ENCODE peak calls at places on chromosome 14, in eight cellular contexts. One of them, this sample, is unnamed.

GRCh38 chr14:20278414-20278813 is 27.3 kb downstream of the TTC5 start:
- DNase-seq in A673: peak; percentile 40
- DNase-seq in gastrocnemius medialis: no peak
- DNase-seq in IMR-90: peak; percentile 23
- DNase-seq in sigmoid colon: no peak
- DNase-seq in thyroid gland: peak; percentile 17
- DNase-seq in cardiac muscle cell: no peak
- DNase-seq in right lobe of liver: no peak
- DNase-seq in this sample: no peak

GRCh38 chr14:59565112-59565511 is 11.5 kb downstream of the CCDC175 start:
- DNase-seq in A673: no peak
- DNase-seq in gastrocnemius medialis: no peak
- DNase-seq in IMR-90: peak; percentile 11
- DNase-seq in sigmoid colon: no peak
- DNase-seq in thyroid gland: no peak
- DNase-seq in cardiac muscle cell: no peak
- DNase-seq in right lobe of liver: no peak
- DNase-seq in this sample: no peak

GRCh38 chr14:106875503-106875902 is 1349.1 kb downstream of the TMEM121 start:
- DNase-seq in A673: peak; percentile 47
- DNase-seq in gastrocnemius medialis: no peak
- DNase-seq in IMR-90: no peak
- DNase-seq in sigmoid colon: no peak
- DNase-seq in thyroid gland: no peak
- DNase-seq in cardiac muscle cell: no peak
- DNase-seq in right lobe of liver: peak; percentile 30
- DNase-seq in this sample: peak; percentile 49

GRCh38 chr14:89365071-89365801 is 51.8 kb downstream of the FOXN3 start:
- DNase-seq in A673: peak; percentile 82
- DNase-seq in gastrocnemius medialis: no peak
- DNase-seq in IMR-90: peak; percentile 59
- DNase-seq in sigmoid colon: no peak
- DNase-seq in thyroid gland: no peak
- DNase-seq in cardiac muscle cell: no peak
- DNase-seq in right lobe of liver: no peak
- DNase-seq in this sample: no peak

GRCh38 chr14:98203421-98203820 is 1068.6 kb downstream of the BCL11B start:
- DNase-seq in A673: no peak
- DNase-seq in gastrocnemius medialis: no peak
- DNase-seq in IMR-90: no peak
- DNase-seq in sigmoid colon: no peak
- DNase-seq in thyroid gland: no peak
- DNase-seq in cardiac muscle cell: no peak
- DNase-seq in right lobe of liver: no peak
- DNase-seq in this sample: no peak

GRCh38 chr14:98131406-98131805 is 1140.6 kb downstream of the BCL11B start:
- DNase-seq in A673: no peak
- DNase-seq in gastrocnemius medialis: no peak
- DNase-seq in IMR-90: no peak
- DNase-seq in sigmoid colon: no peak
- DNase-seq in thyroid gland: no peak
- DNase-seq in cardiac muscle cell: no peak
- DNase-seq in right lobe of liver: no peak
- DNase-seq in this sample: no peak

GRCh38 chr14:96104469-96105057 is 65.4 kb downstream of the C14orf132 start:
- DNase-seq in A673: no peak
- DNase-seq in gastrocnemius medialis: peak; percentile 78
- DNase-seq in IMR-90: peak; percentile 100
- DNase-seq in sigmoid colon: peak; percentile 98
- DNase-seq in thyroid gland: no peak
- DNase-seq in cardiac muscle cell: no peak
- DNase-seq in right lobe of liver: peak; percentile 90
- DNase-seq in this sample: peak; percentile 66

GRCh38 chr14:93262446-93262845 is 55.4 kb downstream of the UBR7 start:
- DNase-seq in A673: no peak
- DNase-seq in gastrocnemius medialis: no peak
- DNase-seq in IMR-90: no peak
- DNase-seq in sigmoid colon: no peak
- DNase-seq in thyroid gland: no peak
- DNase-seq in cardiac muscle cell: no peak
- DNase-seq in right lobe of liver: no peak
- DNase-seq in this sample: no peak

GRCh38 chr14:22471545-22472121 is 117.4 kb downstream of the DAD1 start:
- DNase-seq in A673: peak; percentile 92
- DNase-seq in gastrocnemius medialis: no peak
- DNase-seq in IMR-90: peak; percentile 32
- DNase-seq in sigmoid colon: no peak
- DNase-seq in thyroid gland: peak; percentile 56
- DNase-seq in cardiac muscle cell: peak; percentile 65
- DNase-seq in right lobe of liver: peak; percentile 37
- DNase-seq in this sample: peak; percentile 78

GRCh38 chr14:55129086-55129427 is at the start of gene LGALS3:
- DNase-seq in A673: no peak
- DNase-seq in gastrocnemius medialis: peak; percentile 59
- DNase-seq in IMR-90: peak; percentile 51
- DNase-seq in sigmoid colon: peak; percentile 86
- DNase-seq in thyroid gland: peak; percentile 73
- DNase-seq in cardiac muscle cell: peak; percentile 80
- DNase-seq in right lobe of liver: peak; percentile 74
- DNase-seq in this sample: peak; percentile 94

GRCh38 chr14:93234798-93235197 is 27.7 kb downstream of the UBR7 start:
- DNase-seq in A673: no peak
- DNase-seq in gastrocnemius medialis: no peak
- DNase-seq in IMR-90: peak; percentile 85
- DNase-seq in sigmoid colon: no peak
- DNase-seq in thyroid gland: no peak
- DNase-seq in cardiac muscle cell: no peak
- DNase-seq in right lobe of liver: no peak
- DNase-seq in this sample: no peak

GRCh38 chr14:59254146-59254910 is 65.9 kb downstream of the DAAM1 start:
- DNase-seq in A673: peak; percentile 34
- DNase-seq in gastrocnemius medialis: peak; percentile 74
- DNase-seq in IMR-90: peak; percentile 95
- DNase-seq in sigmoid colon: peak; percentile 90
- DNase-seq in thyroid gland: peak; percentile 91
- DNase-seq in cardiac muscle cell: no peak
- DNase-seq in right lobe of liver: no peak
- DNase-seq in this sample: peak; percentile 68

GRCh38 chr14:80560800-80561199 is 349.5 kb upstream of the DIO2 start:
- DNase-seq in A673: no peak
- DNase-seq in gastrocnemius medialis: no peak
- DNase-seq in IMR-90: no peak
- DNase-seq in sigmoid colon: no peak
- DNase-seq in thyroid gland: no peak
- DNase-seq in cardiac muscle cell: no peak
- DNase-seq in right lobe of liver: no peak
- DNase-seq in this sample: no peak

GRCh38 chr14:58705066-58705465 is 67.3 kb downstream of the DACT1 start:
- DNase-seq in A673: no peak
- DNase-seq in gastrocnemius medialis: no peak
- DNase-seq in IMR-90: no peak
- DNase-seq in sigmoid colon: no peak
- DNase-seq in thyroid gland: no peak
- DNase-seq in cardiac muscle cell: no peak
- DNase-seq in right lobe of liver: no peak
- DNase-seq in this sample: no peak

GRCh38 chr14:54114941-54115340 is 158.3 kb upstream of the BMP4 start:
- DNase-seq in A673: no peak
- DNase-seq in gastrocnemius medialis: no peak
- DNase-seq in IMR-90: no peak
- DNase-seq in sigmoid colon: no peak
- DNase-seq in thyroid gland: no peak
- DNase-seq in cardiac muscle cell: no peak
- DNase-seq in right lobe of liver: no peak
- DNase-seq in this sample: no peak

GRCh38 chr14:99755629-99756603 is 37.3 kb upstream of the EML1 start:
- DNase-seq in A673: no peak
- DNase-seq in gastrocnemius medialis: peak; percentile 80
- DNase-seq in IMR-90: peak; percentile 95
- DNase-seq in sigmoid colon: peak; percentile 95
- DNase-seq in thyroid gland: peak; percentile 62
- DNase-seq in cardiac muscle cell: no peak
- DNase-seq in right lobe of liver: peak; percentile 91
- DNase-seq in this sample: peak; percentile 97

GRCh38 chr14:99752486-99753121 is 40.6 kb upstream of the EML1 start:
- DNase-seq in A673: no peak
- DNase-seq in gastrocnemius medialis: no peak
- DNase-seq in IMR-90: peak; percentile 76
- DNase-seq in sigmoid colon: no peak
- DNase-seq in thyroid gland: no peak
- DNase-seq in cardiac muscle cell: no peak
- DNase-seq in right lobe of liver: peak; percentile 24
- DNase-seq in this sample: peak; percentile 52

GRCh38 chr14:99755068-99755405 is 38.2 kb upstream of the EML1 start:
- DNase-seq in A673: no peak
- DNase-seq in gastrocnemius medialis: no peak
- DNase-seq in IMR-90: no peak
- DNase-seq in sigmoid colon: no peak
- DNase-seq in thyroid gland: no peak
- DNase-seq in cardiac muscle cell: no peak
- DNase-seq in right lobe of liver: peak; percentile 16
- DNase-seq in this sample: peak; percentile 53

GRCh38 chr14:99753225-99754140 is 39.7 kb upstream of the EML1 start:
- DNase-seq in A673: no peak
- DNase-seq in gastrocnemius medialis: no peak
- DNase-seq in IMR-90: no peak
- DNase-seq in sigmoid colon: no peak
- DNase-seq in thyroid gland: no peak
- DNase-seq in cardiac muscle cell: no peak
- DNase-seq in right lobe of liver: peak; percentile 13
- DNase-seq in this sample: no peak

GRCh38 chr14:99754141-99755067 is 38.8 kb upstream of the EML1 start:
- DNase-seq in A673: no peak
- DNase-seq in gastrocnemius medialis: no peak
- DNase-seq in IMR-90: no peak
- DNase-seq in sigmoid colon: peak; percentile 74
- DNase-seq in thyroid gland: no peak
- DNase-seq in cardiac muscle cell: no peak
- DNase-seq in right lobe of liver: peak; percentile 15
- DNase-seq in this sample: no peak
- H3K27ac ChIP-seq in A673: no peak overlapping the region
- H3K27ac ChIP-seq in gastrocnemius medialis: no peak overlapping the region
- H3K27ac ChIP-seq in IMR-90: peak overlapping the region; percentile 92
- H3K27ac ChIP-seq in sigmoid colon: peak overlapping the region; percentile 85
- H3K27ac ChIP-seq in thyroid gland: no peak overlapping the region
- H3K27ac ChIP-seq in cardiac muscle cell: no peak overlapping the region
- H3K27ac ChIP-seq in right lobe of liver: no peak overlapping the region
- H3K27ac ChIP-seq in this sample: no peak overlapping the region

GRCh38 chr14:102227184-102227964 is 77.6 kb downstream of the MOK start:
- DNase-seq in A673: peak; percentile 47
- DNase-seq in gastrocnemius medialis: no peak
- DNase-seq in IMR-90: no peak
- DNase-seq in sigmoid colon: no peak
- DNase-seq in thyroid gland: no peak
- DNase-seq in cardiac muscle cell: no peak
- DNase-seq in right lobe of liver: no peak
- DNase-seq in this sample: no peak
- H3K27me3 ChIP-seq in A673: no peaks in the 10 kb centered on the region
- H3K27me3 ChIP-seq in gastrocnemius medialis: no peaks in the 10 kb centered on the region
- H3K27me3 ChIP-seq in IMR-90: no peaks in the 10 kb centered on the region
- H3K27me3 ChIP-seq in sigmoid colon: no peaks in the 10 kb centered on the region
- H3K27me3 ChIP-seq in thyroid gland: no peaks in the 10 kb centered on the region
- H3K27me3 ChIP-seq in cardiac muscle cell: no peaks in the 10 kb centered on the region
- H3K27me3 ChIP-seq in right lobe of liver: no peaks in the 10 kb centered on the region
- H3K27me3 ChIP-seq in this sample: no peaks in the 10 kb centered on the region

GRCh38 chr14:52914295-52914694 is 36.6 kb downstream of the FERMT2 start:
- DNase-seq in A673: no peak
- DNase-seq in gastrocnemius medialis: no peak
- DNase-seq in IMR-90: no peak
- DNase-seq in sigmoid colon: no peak
- DNase-seq in thyroid gland: no peak
- DNase-seq in cardiac muscle cell: no peak
- DNase-seq in right lobe of liver: no peak
- DNase-seq in this sample: no peak
- H3K4me1 ChIP-seq in A673: peaks cover 47% of the 10 kb centered on the region
- H3K4me1 ChIP-seq in gastrocnemius medialis: peaks cover 25% of the 10 kb centered on the region
- H3K4me1 ChIP-seq in IMR-90: peaks cover 11% of the 10 kb centered on the region
- H3K4me1 ChIP-seq in sigmoid colon: peaks cover 34% of the 10 kb centered on the region
- H3K4me1 ChIP-seq in thyroid gland: peaks cover 10% of the 10 kb centered on the region
- H3K4me1 ChIP-seq in cardiac muscle cell: no peaks in the 10 kb centered on the region
- H3K4me1 ChIP-seq in right lobe of liver: no peaks in the 10 kb centered on the region
- H3K4me1 ChIP-seq in this sample: peaks cover 7% of the 10 kb centered on the region

DNA sequence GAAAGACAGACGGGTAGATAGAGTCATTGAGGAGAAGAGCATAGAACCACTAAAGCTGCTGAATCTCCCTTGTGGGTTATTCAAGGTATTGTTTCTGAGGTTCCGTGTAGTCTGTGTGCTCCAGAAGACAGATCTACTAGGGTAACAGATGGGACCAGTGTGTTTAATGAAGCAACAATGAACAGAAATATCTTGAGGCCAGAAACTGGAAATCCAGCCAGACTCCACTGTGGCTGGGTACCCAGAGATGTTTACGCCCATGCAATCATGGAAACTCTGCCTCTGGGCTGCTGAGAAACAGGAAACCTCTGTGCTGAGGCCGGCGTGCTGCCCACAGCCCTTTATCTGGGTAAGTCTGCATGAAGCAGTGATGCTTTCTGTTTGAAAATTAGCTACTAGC is 8.3 kb downstream of the PROX2 start:
- DNase-seq in A673: no peak
- DNase-seq in gastrocnemius medialis: no peak
- DNase-seq in IMR-90: peak; percentile 28
- DNase-seq in sigmoid colon: peak; percentile 71
- DNase-seq in thyroid gland: no peak
- DNase-seq in cardiac muscle cell: no peak
- DNase-seq in right lobe of liver: no peak
- DNase-seq in this sample: peak; percentile 70
- H3K27ac ChIP-seq in A673: no peak overlapping the region
- H3K27ac ChIP-seq in gastrocnemius medialis: no peak overlapping the region
- H3K27ac ChIP-seq in IMR-90: no peak overlapping the region
- H3K27ac ChIP-seq in sigmoid colon: peak overlapping the region; percentile 23
- H3K27ac ChIP-seq in thyroid gland: no peak overlapping the region
- H3K27ac ChIP-seq in cardiac muscle cell: no peak overlapping the region
- H3K27ac ChIP-seq in right lobe of liver: no peak overlapping the region
- H3K27ac ChIP-seq in this sample: no peak overlapping the region

This sample was measured in right cardiac atrium.